ENCODE peak calls at places on chromosome 4, in four cellular contexts. One of them, this sample, is unnamed.

GRCh38 chr4:166577639-166578038 is 656.7 kb downstream of the SPOCK3 start:
- DNase-seq in heart right ventricle: no peak
- DNase-seq in effector memory CD4-positive, alpha-beta T cell: no peak
- DNase-seq in pancreas: no peak
- DNase-seq in this sample: no peak

GRCh38 chr4:132992686-132993085 is 156.4 kb upstream of the PCDH10 start:
- DNase-seq in effector memory CD4-positive, alpha-beta T cell: no peak
- DNase-seq in pancreas: no peak
- DNase-seq in heart right ventricle: no peak
- DNase-seq in this sample: no peak

GRCh38 chr4:143178923-143179322 is 5.8 kb upstream of the USP38 start:
- DNase-seq in effector memory CD4-positive, alpha-beta T cell: no peak
- DNase-seq in pancreas: no peak
- DNase-seq in heart right ventricle: no peak
- DNase-seq in this sample: no peak

GRCh38 chr4:168537556-168537955 is 40.7 kb downstream of the PALLD start:
- DNase-seq in heart right ventricle: no peak
- DNase-seq in pancreas: no peak
- DNase-seq in effector memory CD4-positive, alpha-beta T cell: no peak
- DNase-seq in this sample: no peak

GRCh38 chr4:99715286-99715685 is 57.7 kb upstream of the C4orf54 start:
- DNase-seq in heart right ventricle: no peak
- DNase-seq in pancreas: no peak
- DNase-seq in effector memory CD4-positive, alpha-beta T cell: no peak
- DNase-seq in this sample: no peak

GRCh38 chr4:107950746-107951540 is 19.6 kb downstream of the CYP2U1 start:
- DNase-seq in pancreas: no peak
- DNase-seq in heart right ventricle: no peak
- DNase-seq in effector memory CD4-positive, alpha-beta T cell: no peak
- DNase-seq in this sample: no peak

GRCh38 chr4:120049732-120050494 is 16.7 kb downstream of the MAD2L1 start:
- DNase-seq in heart right ventricle: peak
- DNase-seq in effector memory CD4-positive, alpha-beta T cell: peak
- DNase-seq in pancreas: peak
- DNase-seq in this sample: peak

GRCh38 chr4:90889171-90889570 is 762.0 kb downstream of the CCSER1 start:
- DNase-seq in heart right ventricle: no peak
- DNase-seq in pancreas: no peak
- DNase-seq in effector memory CD4-positive, alpha-beta T cell: no peak
- DNase-seq in this sample: no peak

GRCh38 chr4:7805533-7806079 is 134.1 kb downstream of the AFAP1 start:
- DNase-seq in pancreas: peak
- DNase-seq in effector memory CD4-positive, alpha-beta T cell: no peak
- DNase-seq in heart right ventricle: no peak
- DNase-seq in this sample: peak

GRCh38 chr4:168900080-168900479 is 110.0 kb downstream of the CBR4 start:
- DNase-seq in pancreas: no peak
- DNase-seq in heart right ventricle: peak
- DNase-seq in effector memory CD4-positive, alpha-beta T cell: no peak
- DNase-seq in this sample: no peak

This sample was measured in left colon.